ENCODE peak calls at places on chromosome 4, in nine cellular contexts. W, D, F, U, C, O, J, P and E are unnamed samples.

GRCh38 chr4:101660607-101661006 is 129.9 kb upstream of the BANK1 start:
- DNase-seq in W (no peak), D (no peak), F (no peak), U (no peak), C (no peak), O (no peak), J (no peak), P (no peak), E (no peak)

GRCh38 chr4:96736352-96736889 is 896.5 kb downstream of the PDHA2 start:
- DNase-seq in W (no peak), D (peak), F (no peak), U (no peak), C (no peak), O (no peak), J (peak), P (no peak), E (no peak)

GRCh38 chr4:162645381-162645780 is 481.6 kb upstream of the FSTL5 start:
- DNase-seq in W (no peak), D (no peak), F (no peak), U (no peak), C (no peak), O (no peak), J (peak), P (no peak), E (no peak)

GRCh38 chr4:153714247-153714646 is 30.2 kb downstream of the TLR2 start:
- DNase-seq in W (no peak), D (no peak), F (no peak), U (no peak), C (no peak), O (no peak), J (no peak), P (no peak), E (no peak)

GRCh38 chr4:135770505-135770904 is 1568.9 kb upstream of the PABPC4L start:
- DNase-seq in W (no peak), D (no peak), F (no peak), U (no peak), C (no peak), O (no peak), J (no peak), P (no peak), E (no peak)

GRCh38 chr4:188986271-188986689 is 847.0 kb downstream of the TRIML1 start:
- DNase-seq in W (no peak), D (peak), F (no peak), U (no peak), C (no peak), O (no peak), J (peak), P (no peak), E (peak)

GRCh38 chr4:144355809-144356757 is 215.6 kb upstream of the GYPA start:
- DNase-seq in W (no peak), D (peak), F (no peak), U (no peak), C (no peak), O (peak), J (peak), P (peak), E (peak)

GRCh38 chr4:109910261-109910660 is 2.4 kb upstream of the EGF start:
- DNase-seq in W (no peak), D (no peak), F (no peak), U (no peak), C (no peak), O (no peak), J (no peak), P (no peak), E (no peak)

GRCh38 chr4:13866881-13867280 is 239.4 kb upstream of the BOD1L1 start:
- DNase-seq in W (no peak), D (no peak), F (no peak), U (no peak), C (no peak), O (no peak), J (no peak), P (no peak), E (no peak)

GRCh38 chr4:37604464-37604863 is 81.7 kb downstream of the RELL1 start:
- DNase-seq in W (no peak), D (no peak), F (no peak), U (no peak), C (no peak), O (no peak), J (peak), P (no peak), E (no peak)

GRCh38 chr4:8512510-8512909 is 67.7 kb upstream of the GPR78 start:
- DNase-seq in W (no peak), D (no peak), F (no peak), U (no peak), C (no peak), O (no peak), J (no peak), P (no peak), E (no peak)

GRCh38 chr4:7288751-7289523 is 96.6 kb downstream of the SORCS2 start:
- DNase-seq in W (no peak), D (no peak), F (no peak), U (no peak), C (no peak), O (no peak), J (no peak), P (no peak), E (no peak)

GRCh38 chr4:47876784-47877183 is 37.6 kb downstream of the NFXL1 start:
- DNase-seq in W (no peak), D (no peak), F (no peak), U (no peak), C (no peak), O (no peak), J (no peak), P (no peak), E (no peak)

GRCh38 chr4:156615066-156615514 is 356.5 kb downstream of the PDGFC start:
- DNase-seq in W (no peak), D (peak), F (no peak), U (no peak), C (no peak), O (no peak), J (peak), P (no peak), E (no peak)

GRCh38 chr4:173878701-173879100 is 348.7 kb upstream of the HAND2 start:
- DNase-seq in W (no peak), D (no peak), F (no peak), U (no peak), C (no peak), O (no peak), J (no peak), P (no peak), E (no peak)

GRCh38 chr4:2595436-2595835 is 59.0 kb downstream of the FAM193A start:
- DNase-seq in W (no peak), D (no peak), F (no peak), U (no peak), C (no peak), O (no peak), J (no peak), P (no peak), E (no peak)

GRCh38 chr4:101952985-101953384 is 162.5 kb downstream of the BANK1 start:
- DNase-seq in W (no peak), D (no peak), F (no peak), U (no peak), C (no peak), O (no peak), J (no peak), P (no peak), E (no peak)

GRCh38 chr4:124974163-124974562 is 261.6 kb upstream of the ANKRD50 start:
- DNase-seq in W (no peak), D (no peak), F (no peak), U (no peak), C (no peak), O (no peak), J (no peak), P (no peak), E (no peak)